ENCODE peak calls at places on chromosomes 3 and 15, in six cellular contexts. N, D, P, C, Y and W are unnamed samples.

GRCh38 chr3:151787626-151788025 is 26.3 kb upstream of the AADAC start:
- DNase-seq in C (peak), Y (no peak), D (no peak), N (no peak), P (no peak), W (peak)

GRCh38 chr15:66849746-66850077 is 147.7 kb downstream of the SMAD6 start:
- DNase-seq in C (no peak), D (no peak), P (no peak), Y (no peak), N (no peak), W (no peak)

GRCh38 chr3:70980646-70981031 is 602.9 kb downstream of the FOXP1 start:
- DNase-seq in D (no peak), Y (no peak), C (no peak), N (no peak), P (no peak), W (no peak)

GRCh38 chr3:71247948-71248315 is 335.6 kb downstream of the FOXP1 start:
- DNase-seq in C (no peak), P (no peak), N (no peak), D (peak), Y (no peak), W (no peak)

GRCh38 chr3:9970020-9970652 is 16.5 kb downstream of the EMC3 start:
- DNase-seq in D (no peak), P (no peak), Y (peak), C (peak), N (no peak), W (peak)

GRCh38 chr15:27498700-27499099 is 527.7 kb downstream of the GABRG3 start:
- DNase-seq in N (no peak), C (no peak), P (no peak), D (no peak), Y (no peak), W (no peak)

GRCh38 chr15:77083381-77084160 is 12.7 kb upstream of the TSPAN3 start:
- DNase-seq in N (peak), D (peak), C (peak), Y (peak), P (peak), W (peak)

GRCh38 chr3:195140816-195141793 is 129.9 kb downstream of the XXYLT1 start:
- DNase-seq in Y (no peak), P (no peak), D (no peak), N (no peak), C (peak), W (no peak)

GRCh38 chr15:42131826-42132806 is 24.3 kb downstream of the PLA2G4F start:
- DNase-seq in D (peak), C (no peak), P (no peak), Y (no peak), N (no peak), W (peak)

GRCh38 chr15:41256103-41256502 is 25.0 kb downstream of the CHP1 start:
- DNase-seq in N (no peak), D (no peak), Y (no peak), P (no peak), C (no peak), W (no peak)

GRCh38 chr3:53102601-53103147 is 27.6 kb downstream of the RFT1 start:
- DNase-seq in D (no peak), C (no peak), P (no peak), Y (no peak), N (no peak), W (no peak)

GRCh38 chr3:11391172-11391879 is 119.1 kb downstream of the ATG7 start:
- DNase-seq in P (no peak), C (no peak), D (no peak), N (no peak), Y (no peak), W (no peak)

GRCh38 chr3:193831495-193832455 is 238.8 kb downstream of the OPA1 start:
- DNase-seq in N (no peak), P (no peak), Y (peak), D (no peak), C (no peak), W (peak)

GRCh38 chr3:64667887-64668581 is 19.8 kb downstream of the ADAMTS9 start:
- DNase-seq in C (no peak), P (no peak), N (no peak), Y (no peak), D (peak), W (no peak)

GRCh38 chr3:141336672-141337522 is 31.4 kb upstream of the ZBTB38 start:
- DNase-seq in D (no peak), N (no peak), C (peak), Y (peak), P (no peak), W (peak)

GRCh38 chr15:77021088-77021481 is 26.2 kb downstream of the PSTPIP1 start:
- DNase-seq in Y (no peak), C (no peak), N (no peak), P (no peak), D (no peak), W (no peak)

GRCh38 chr15:100596792-100597191 is 5.2 kb downstream of the LINS1 start:
- DNase-seq in N (peak), Y (peak), P (no peak), C (peak), D (peak), W (peak)

GRCh38 chr3:45406812-45407211 is 18.4 kb downstream of the LARS2 start:
- DNase-seq in N (no peak), Y (no peak), P (no peak), C (no peak), D (no peak), W (no peak)

GRCh38 chr3:188204516-188204915 is 50.6 kb downstream of the LPP start:
- DNase-seq in P (no peak), D (no peak), N (no peak), C (no peak), Y (no peak), W (no peak)

GRCh38 chr15:37136666-37137065 is 36.3 kb upstream of the MEIS2 start:
- DNase-seq in D (no peak), P (no peak), C (peak), N (no peak), Y (no peak), W (no peak)

GRCh38 chr3:149466192-149466591 is 8.3 kb upstream of the TM4SF4 start:
- DNase-seq in D (peak), N (no peak), C (peak), Y (peak), P (no peak), W (peak)

GRCh38 chr3:194312743-194313281 is 38.3 kb downstream of the CPN2 start:
- DNase-seq in Y (no peak), P (no peak), D (no peak), C (peak), N (no peak), W (peak)

GRCh38 chr3:57592306-57592705 is 4.8 kb downstream of the ARF4 start:
- DNase-seq in Y (no peak), P (no peak), D (no peak), C (no peak), N (no peak), W (no peak)

GRCh38 chr3:66618066-66618465 is 117.2 kb upstream of the LRIG1 start:
- DNase-seq in D (no peak), N (no peak), C (no peak), Y (no peak), P (no peak), W (no peak)

GRCh38 chr3:73508330-73508954 is 116.3 kb downstream of the PDZRN3 start:
- DNase-seq in Y (peak), P (no peak), D (no peak), C (peak), N (no peak), W (peak)

GRCh38 chr15:41512512-41513281 is 930 bp downstream of the LTK start:
- DNase-seq in C (no peak), P (no peak), N (no peak), D (no peak), Y (no peak), W (no peak)

GRCh38 chr3:57062119-57062631 is 1.7 kb downstream of the SPATA12 start:
- DNase-seq in Y (no peak), D (no peak), N (no peak), C (no peak), P (no peak), W (no peak)

GRCh38 chr15:72680931-72681330 is 5.1 kb downstream of the HIGD2B start:
- DNase-seq in C (no peak), D (no peak), N (no peak), P (no peak), Y (no peak), W (no peak)

GRCh38 chr15:65334586-65335231 is 30.2 kb downstream of the RNU5B-1 start:
- DNase-seq in Y (no peak), D (no peak), N (no peak), C (no peak), P (no peak), W (no peak)

GRCh38 chr15:36802861-36803531 is 223.6 kb downstream of the CDIN1 start:
- DNase-seq in C (no peak), Y (no peak), P (no peak), D (no peak), N (no peak), W (no peak)

GRCh38 chr3:99242271-99242670 is 340.8 kb upstream of the DCBLD2 start:
- DNase-seq in Y (peak), D (no peak), N (no peak), C (no peak), P (no peak), W (peak)

GRCh38 chr15:70669966-70670658 is 93.2 kb downstream of the UACA start:
- DNase-seq in D (no peak), Y (no peak), N (no peak), C (no peak), P (no peak), W (no peak)

GRCh38 chr15:95825672-95826387 is 504.7 kb upstream of the NR2F2 start:
- DNase-seq in D (no peak), Y (no peak), N (no peak), C (no peak), P (no peak), W (no peak)

GRCh38 chr3:109356442-109357155 is 19.3 kb upstream of the DPPA4 start:
- DNase-seq in D (no peak), P (no peak), C (no peak), N (no peak), Y (no peak), W (no peak)

GRCh38 chr15:90957791-90958190 is 3.1 kb downstream of the RCCD1 start:
- DNase-seq in N (no peak), C (no peak), P (no peak), Y (no peak), D (no peak), W (no peak)
- H3K4me3 ChIP-seq in N (no peak), C (no peak), P (peak), Y (no peak), D (peak), W (peak)

DNA sequence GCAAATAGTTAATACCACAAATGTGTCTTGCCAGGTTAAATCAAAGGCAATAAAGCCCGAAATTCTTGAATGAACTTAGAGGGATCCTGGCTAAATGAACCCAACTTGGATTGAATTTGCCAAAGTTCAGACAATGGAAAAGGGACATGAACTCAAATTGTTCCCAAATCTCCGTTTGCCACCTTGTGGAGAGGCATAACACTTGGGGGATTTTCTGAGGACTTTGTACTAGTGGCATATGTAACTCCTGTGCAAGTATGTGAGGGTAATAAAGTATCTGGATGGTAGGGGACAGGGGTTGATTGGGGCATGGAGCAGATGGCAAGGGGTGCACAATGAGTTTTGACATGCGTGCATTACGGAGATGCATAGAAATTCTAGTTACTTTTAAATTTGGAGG is 1.3 kb upstream of the TCAIM start:
- DNase-seq in P (no peak), Y (no peak), C (peak), D (no peak), N (no peak), W (no peak)
- H3K4me3 ChIP-seq in P (peak), Y (peak), C (peak), D (peak), N (peak), W (peak)

GRCh38 chr3:16507540-16508241 is 5.8 kb downstream of the RFTN1 start:
- DNase-seq in N (no peak), C (no peak), P (no peak), Y (no peak), D (no peak), W (no peak)
- H3K4me3 ChIP-seq in N (no peak), C (no peak), P (no peak), Y (no peak), D (no peak), W (no peak)

DNA sequence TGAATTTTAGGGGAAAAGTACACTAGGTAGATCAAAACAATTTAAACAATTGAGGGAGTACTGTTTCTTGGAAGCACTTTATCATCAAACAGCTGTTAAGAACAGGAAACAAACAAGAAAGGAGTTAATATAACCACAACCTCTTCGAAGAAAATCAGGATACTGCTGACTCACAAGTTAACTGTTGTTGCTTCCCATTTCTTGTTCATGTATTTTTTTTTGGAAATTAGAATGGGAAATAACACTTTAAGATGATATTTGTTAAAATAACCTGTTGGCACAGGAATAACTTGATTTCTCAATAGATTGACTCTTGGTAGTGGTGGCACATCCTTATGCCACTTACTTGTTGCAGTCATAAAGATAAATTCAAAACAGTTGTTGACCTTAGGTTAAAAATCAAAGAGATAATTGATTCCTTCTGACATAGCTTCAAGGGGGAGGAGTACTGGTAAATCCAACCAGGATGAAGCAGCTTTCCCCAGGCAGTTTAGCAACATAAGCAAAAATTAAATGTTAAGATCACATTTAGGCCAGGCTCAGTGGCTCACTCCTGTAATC is 3.3 kb downstream of the BNIP2 start:
- DNase-seq in N (no peak), C (peak), Y (peak), P (no peak), D (no peak), W (no peak)
- H3K4me3 ChIP-seq in N (peak), C (no peak), Y (no peak), P (peak), D (no peak), W (no peak)

GRCh38 chr3:87792193-87792531 is 266.6 kb downstream of the CGGBP1 start:
- DNase-seq in N (no peak), C (no peak), P (no peak), D (no peak), Y (no peak), W (no peak)
- H3K4me3 ChIP-seq in N (no peak), C (peak), P (peak), D (peak), Y (no peak), W (no peak)

DNA sequence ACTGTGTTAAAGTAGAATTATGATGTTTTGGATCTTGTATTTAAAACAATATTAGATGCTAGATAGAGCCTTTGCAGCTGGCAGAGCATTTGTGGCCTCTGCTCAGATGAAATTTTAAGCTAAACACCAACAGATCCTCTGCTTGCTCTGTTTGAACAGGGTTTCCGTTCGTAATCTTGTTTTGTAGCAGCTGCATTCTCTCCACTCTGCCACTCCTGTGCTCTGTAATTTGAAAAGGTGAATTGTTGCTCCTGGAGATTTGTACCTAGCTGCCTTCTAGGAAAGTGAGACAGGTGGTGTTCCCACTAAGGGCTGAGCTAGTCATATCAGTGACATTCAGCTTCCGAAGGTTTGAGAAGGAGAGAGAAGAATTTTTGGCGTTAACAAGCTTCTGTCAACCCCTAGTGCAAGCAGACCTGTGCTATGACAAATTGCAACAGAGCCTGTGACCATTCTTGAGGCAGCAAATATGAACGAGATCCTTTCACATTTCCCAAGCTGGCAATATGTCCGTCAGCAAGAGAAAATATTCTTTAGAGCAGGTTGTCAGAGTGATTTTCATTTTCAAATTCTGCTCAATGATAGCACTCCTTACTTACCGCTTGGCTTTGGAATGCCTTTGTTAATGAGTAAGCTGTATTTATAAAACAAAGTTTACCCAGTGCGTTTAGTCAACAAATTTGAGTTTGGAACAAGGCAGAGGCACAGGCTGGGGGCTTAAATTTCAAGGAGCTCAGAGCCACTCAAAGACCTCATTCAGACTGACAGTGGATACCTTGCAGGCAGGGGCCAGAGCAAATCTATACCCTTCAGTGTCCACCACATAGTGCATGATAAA is 5.3 kb downstream of the CHST2 start:
- DNase-seq in D (no peak), Y (no peak), N (no peak), P (no peak), C (peak), W (no peak)
- H3K4me3 ChIP-seq in D (no peak), Y (no peak), N (no peak), P (no peak), C (peak), W (no peak)